ENCODE peak calls at places on chromosomes 7 and 10, in five cellular contexts. P, W, R, D and S are unnamed samples.

GRCh38 chr7:139340808-139341057 is 404 bp upstream of the FMC1 start:
- DNase-seq in P (no peak), W (peak; percentile 78), R (no peak), D (peak; percentile 88), S (no peak)

GRCh38 chr7:45064047-45064725 is 24.6 kb downstream of the NACAD start:
- DNase-seq in P (no peak), W (no peak), R (no peak), D (no peak), S (no peak)

GRCh38 chr7:30464231-30464660 is 14.3 kb downstream of the NOD1 start:
- DNase-seq in P (peak; percentile 43), W (no peak), R (no peak), D (no peak), S (no peak)

GRCh38 chr7:55439627-55440026 is 74.5 kb downstream of the LANCL2 start:
- DNase-seq in P (no peak), W (no peak), R (no peak), D (no peak), S (no peak)

GRCh38 chr10:60043561-60043960 is 137.2 kb upstream of the CCDC6 start:
- DNase-seq in P (no peak), W (no peak), R (no peak), D (no peak), S (no peak)

GRCh38 chr10:133170092-133170491 is 10.1 kb downstream of the KNDC1 start:
- DNase-seq in P (no peak), W (no peak), R (no peak), D (no peak), S (no peak)

GRCh38 chr10:49119746-49120145 is 4.4 kb upstream of the VSTM4 start:
- DNase-seq in P (no peak), W (no peak), R (no peak), D (no peak), S (no peak)

GRCh38 chr10:122051609-122052385 is 62.8 kb downstream of the TACC2 start:
- DNase-seq in P (no peak), W (no peak), R (peak; percentile 47), D (peak; percentile 63), S (peak; percentile 60)

GRCh38 chr7:138669364-138669763 is 31.8 kb downstream of the SVOPL start:
- DNase-seq in P (no peak), W (no peak), R (no peak), D (no peak), S (no peak)

GRCh38 chr7:157660971-157661610 is 324.3 kb downstream of the DNAJB6 start:
- DNase-seq in P (no peak), W (no peak), R (no peak), D (no peak), S (no peak)

GRCh38 chr7:1952781-1953180 is 280.0 kb downstream of the MAD1L1 start:
- DNase-seq in P (no peak), W (no peak), R (no peak), D (peak; percentile 23), S (no peak)

GRCh38 chr7:5702876-5703571 is 78.4 kb downstream of the RNF216 start:
- DNase-seq in P (no peak), W (no peak), R (no peak), D (no peak), S (peak; percentile 61)

GRCh38 chr7:68547181-68547580 is 1051.1 kb upstream of the AUTS2 start:
- DNase-seq in P (no peak), W (no peak), R (no peak), D (no peak), S (no peak)